ENCODE peak calls at places on chromosome 18, in seven cellular contexts. C is endothelial cell, S is A673, T is fibroblast of lung, P is astrocyte of the spinal cord, V is fibroblast of pulmonary artery, K is natural killer cell. G is an unnamed sample.

GRCh38 chr18:79169958-79170555 is 100.9 kb downstream of the ATP9B start:
- DNase-seq in C (no peak), S (no peak), T (peak; percentile 33), P (no peak), V (peak; percentile 75), K (no peak), G (no peak)

GRCh38 chr18:9092665-9093064 is 9.8 kb upstream of the NDUFV2 start:
- DNase-seq in C (no peak), S (no peak), T (no peak), P (no peak), V (peak; percentile 86), K (no peak), G (no peak)

GRCh38 chr18:36308711-36309435 is 11.4 kb downstream of the FHOD3 start:
- DNase-seq in C (no peak), S (no peak), T (no peak), P (no peak), V (no peak), K (no peak), G (no peak)

GRCh38 chr18:74775239-74775638 is 177.6 kb downstream of the ZNF407 start:
- DNase-seq in C (no peak), S (no peak), T (peak; percentile 86), P (peak; percentile 73), V (peak; percentile 46), K (no peak), G (no peak)

GRCh38 chr18:78106946-78107345 is 857.3 kb downstream of the GALR1 start:
- DNase-seq in C (no peak), S (no peak), T (no peak), P (no peak), V (no peak), K (no peak), G (no peak)

GRCh38 chr18:9449580-9449979 is 25.7 kb upstream of the RALBP1 start:
- DNase-seq in C (no peak), S (no peak), T (no peak), P (no peak), V (no peak), K (no peak), G (no peak)

GRCh38 chr18:13268035-13268700 is 49.6 kb downstream of the LDLRAD4 start:
- DNase-seq in C (no peak), S (no peak), T (peak; percentile 86), P (peak; percentile 68), V (peak; percentile 31), K (no peak), G (no peak)

GRCh38 chr18:9724797-9725196 is 16.7 kb downstream of the RAB31 start:
- DNase-seq in C (no peak), S (no peak), T (no peak), P (no peak), V (no peak), K (no peak), G (no peak)

GRCh38 chr18:2515908-2516625 is 55.2 kb downstream of the METTL4 start:
- DNase-seq in C (no peak), S (peak; percentile 67), T (peak; percentile 95), P (peak; percentile 91), V (peak; percentile 94), K (no peak), G (no peak)

DNA sequence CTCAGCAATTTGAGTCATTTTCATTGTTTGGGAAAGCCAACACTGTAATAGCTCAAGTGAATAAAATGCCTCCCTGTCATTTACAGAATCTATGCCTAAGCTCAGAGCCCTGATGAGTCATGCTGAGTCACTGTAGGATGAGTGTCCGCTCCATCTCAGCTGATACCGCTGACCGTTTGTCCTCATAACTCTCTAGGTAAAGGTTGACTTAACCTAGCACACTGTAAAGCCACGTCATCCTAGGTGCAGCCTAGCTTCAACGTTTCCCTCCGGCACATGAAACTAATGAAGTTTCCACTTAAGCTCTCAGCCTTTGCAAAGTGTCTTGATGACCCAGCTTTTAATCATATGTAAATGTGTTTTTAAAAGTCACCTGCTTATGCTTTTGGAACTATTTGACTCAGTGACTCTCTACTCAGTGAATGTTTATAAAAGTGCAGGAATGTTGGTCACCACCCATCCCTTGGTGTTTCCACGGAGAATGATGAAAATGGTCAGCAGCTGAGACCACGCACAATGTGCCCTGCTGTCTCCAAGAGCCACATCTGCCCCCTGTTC is 154.0 kb downstream of the PMAIP1 start:
- DNase-seq in C (no peak), S (peak; percentile 46), T (peak; percentile 98), P (peak; percentile 93), V (peak; percentile 85), K (no peak), G (no peak)
- TF ChIP-seq CTCF in C (no peak), S (no peak), T (no peak), P (no peak), V (no peak), K (no peak), G (no peak)

DNA sequence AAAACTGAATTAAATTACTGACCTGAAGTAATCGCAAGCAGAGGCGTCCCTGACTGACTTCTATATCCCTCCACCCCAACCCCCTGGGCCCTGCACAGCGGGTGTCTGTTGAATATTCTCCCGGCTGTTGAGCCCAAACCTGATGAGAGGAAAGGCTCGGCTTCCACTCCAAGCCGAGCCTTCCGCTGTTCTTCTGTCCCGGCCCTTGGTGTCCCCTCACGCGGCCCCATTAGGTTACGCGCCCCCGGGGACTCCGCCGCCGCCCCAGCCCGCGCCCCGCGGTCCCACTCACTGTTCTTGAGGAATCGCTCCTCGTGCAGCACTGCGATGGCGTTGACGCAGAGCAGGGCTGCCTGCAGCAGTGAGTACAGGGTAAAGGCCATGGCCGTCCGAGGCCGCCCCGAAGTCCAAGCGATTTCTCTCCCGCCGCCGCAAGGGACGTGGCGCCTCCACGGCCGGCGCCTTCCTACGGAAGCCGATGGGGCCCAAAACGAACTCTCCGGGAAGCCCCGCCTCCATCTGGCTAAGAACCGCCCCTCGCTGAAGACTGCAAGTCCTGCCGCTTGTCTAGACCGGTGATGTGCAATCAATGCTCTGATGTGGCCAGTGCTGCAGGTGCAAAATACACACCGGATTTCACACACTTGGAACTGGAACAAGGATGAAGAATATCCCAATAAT is at the start of gene IER3IP1:
- DNase-seq in C (peak; percentile 94), S (peak; percentile 95), T (peak; percentile 92), P (peak; percentile 95), V (peak; percentile 94), K (peak; percentile 82), G (peak; percentile 91)
- TF ChIP-seq CTCF in C (no peak), S (peak; percentile 28), T (no peak), P (no peak), V (peak; percentile 3), K (no peak), G (no peak)

GRCh38 chr18:50726960-50727589 is 92.7 kb downstream of the MRO start:
- DNase-seq in C (no peak), S (no peak), T (no peak), P (no peak), V (no peak), K (no peak), G (peak; percentile 67)
- TF ChIP-seq CTCF in C (no peak), S (no peak), T (no peak), P (no peak), V (no peak), K (no peak), G (no peak)

DNA sequence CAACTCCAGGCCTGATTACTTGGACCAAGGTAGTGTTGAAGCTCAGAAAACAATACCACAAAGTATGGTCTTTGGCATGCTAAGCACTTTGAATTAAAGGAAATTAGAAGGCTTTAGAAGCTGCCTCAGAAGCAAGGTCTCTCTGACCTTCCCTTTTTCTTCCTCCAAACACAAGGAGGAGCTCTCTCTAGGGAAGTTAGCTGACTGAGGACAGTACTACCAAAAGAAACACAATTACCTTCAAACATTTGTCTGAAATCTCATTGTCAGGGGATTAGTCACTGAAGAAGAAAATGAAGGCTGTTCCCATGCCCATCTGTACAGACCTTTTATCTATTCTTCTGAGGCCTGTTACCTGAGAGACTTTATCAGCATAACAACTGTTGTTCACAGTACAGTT is 279.3 kb downstream of the CDH20 start:
- DNase-seq in C (no peak), S (no peak), T (no peak), P (no peak), V (no peak), K (no peak), G (no peak)
- TF ChIP-seq CTCF in C (no peak), S (peak; percentile 25), T (peak; percentile 7), P (peak; percentile 25), V (peak; percentile 33), K (no peak), G (no peak)

DNA sequence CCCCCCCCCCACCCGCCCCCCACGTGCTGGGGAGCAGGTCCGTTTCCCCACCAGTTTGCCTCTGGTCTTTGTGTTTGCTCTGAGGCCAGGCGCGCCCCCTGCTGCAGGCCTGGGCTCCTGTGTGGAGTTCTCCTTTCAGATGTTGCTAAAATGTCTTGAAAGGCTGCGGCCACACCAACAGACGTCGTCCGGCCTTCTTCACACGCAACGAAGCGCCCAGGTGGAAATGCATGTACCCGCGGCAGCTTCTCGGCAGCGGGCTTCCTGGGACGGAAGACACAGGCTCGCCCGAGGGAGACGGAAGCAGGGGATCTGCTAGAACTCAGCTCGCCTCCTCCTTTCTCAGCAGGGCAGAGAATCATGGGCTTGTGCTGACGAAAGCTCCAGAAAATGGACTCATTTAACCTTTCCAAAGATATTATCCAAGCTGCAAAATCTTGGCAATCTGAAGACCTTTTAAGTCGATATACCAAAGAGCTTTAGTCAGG is 125.3 kb upstream of the ZNF516 start:
- DNase-seq in C (peak; percentile 71), S (peak; percentile 82), T (peak; percentile 77), P (peak; percentile 70), V (peak; percentile 78), K (peak; percentile 27), G (peak; percentile 84)
- TF ChIP-seq CTCF in C (peak; percentile 33), S (peak; percentile 62), T (peak; percentile 66), P (peak; percentile 83), V (peak; percentile 61), K (peak; percentile 9), G (peak; percentile 67)

GRCh38 chr18:64164883-64165282 is 16.0 kb upstream of the LINC00305 start:
- DNase-seq in C (no peak), S (no peak), T (no peak), P (no peak), V (no peak), K (no peak), G (no peak)
- TF ChIP-seq CTCF in C (no peak), S (no peak), T (no peak), P (no peak), V (no peak), K (no peak), G (no peak)

GRCh38 chr18:52716926-52717325 is 376.9 kb downstream of the DCC start:
- DNase-seq in C (peak; percentile 4), S (no peak), T (no peak), P (peak; percentile 53), V (peak; percentile 3), K (no peak), G (no peak)
- TF ChIP-seq CTCF in C (no peak), S (no peak), T (peak; percentile 13), P (peak; percentile 31), V (no peak), K (no peak), G (peak; percentile 3)

DNA sequence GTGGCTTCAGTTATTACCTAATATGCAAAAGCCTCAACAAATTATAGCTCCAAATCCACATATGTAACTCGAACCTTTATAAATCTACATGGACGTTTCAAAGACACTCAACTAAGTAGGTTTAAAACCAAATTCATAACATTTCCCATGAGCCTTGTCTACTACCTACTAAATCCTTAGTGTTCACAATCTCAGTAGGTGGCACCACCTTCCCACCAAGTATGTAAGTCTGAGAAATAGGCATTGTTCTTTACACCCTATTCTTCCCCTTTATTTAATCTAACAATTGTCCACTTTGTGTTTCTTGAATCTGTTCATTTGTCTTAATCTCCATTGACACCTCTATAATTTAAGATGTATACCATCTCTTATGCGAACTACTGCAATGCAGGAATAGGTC is 4.6 kb downstream of the PIGN start:
- DNase-seq in C (no peak), S (no peak), T (no peak), P (no peak), V (no peak), K (no peak), G (no peak)
- TF ChIP-seq CTCF in C (no peak), S (no peak), T (no peak), P (no peak), V (no peak), K (no peak), G (no peak)

G was measured in GM10248.